ENCODE peak calls at places on chromosomes 6 and 20, in eight cellular contexts. W is cardiac muscle cell; I is epithelial cell of esophagus; E is tibial artery; S is PC-3; Q is stimulated activated CD8-positive, alpha-beta memory T cell treated with anti-CD3 and anti-CD28 coated beads, Interleukin-2, amount 100 ng/mL, for 1 hour; P is HL-60; C is A549. Y is an unnamed sample.

GRCh38 chr6:119269266-119270103 is 80.1 kb downstream of the MAN1A1 start:
- DNase-seq in Q (no peak), S (no peak), C (no peak), P (no peak), I (no peak), W (no peak), E (no peak), Y (no peak)

GRCh38 chr6:10555625-10556309 is 34.6 kb downstream of the GCNT2 start:
- DNase-seq in W (peak; percentile 78), I (peak; percentile 59), C (no peak), P (no peak), Q (no peak), E (peak; percentile 38), S (no peak), Y (peak; percentile 47)

GRCh38 chr6:77876300-77876699 is 223.5 kb downstream of the MEI4 start:
- DNase-seq in C (no peak), P (no peak), S (no peak), Q (no peak), W (no peak), E (no peak), I (peak; percentile 16), Y (no peak)

GRCh38 chr6:139370707-139371345 is 3.6 kb downstream of the CITED2 start:
- DNase-seq in W (no peak), C (no peak), S (no peak), E (no peak), Q (no peak), I (no peak), P (no peak), Y (no peak)

GRCh38 chr6:157514659-157515496 is 133.9 kb downstream of the ZDHHC14 start:
- DNase-seq in E (peak; percentile 49), C (peak; percentile 55), I (peak; percentile 50), W (no peak), P (peak; percentile 32), Q (no peak), S (peak; percentile 60), Y (no peak)

GRCh38 chr20:21503345-21503744 is 10.5 kb downstream of the NKX2-2 start:
- DNase-seq in E (no peak), Q (no peak), W (no peak), I (no peak), P (no peak), C (no peak), S (peak; percentile 11), Y (no peak)

GRCh38 chr20:3727333-3728035 is 5.0 kb upstream of the HSPA12B start:
- DNase-seq in S (peak; percentile 42), W (no peak), E (peak; percentile 66), P (no peak), I (peak; percentile 27), Q (no peak), C (no peak), Y (no peak)

GRCh38 chr20:33945391-33946079 is 48.2 kb upstream of the RALY start:
- DNase-seq in P (no peak), W (no peak), I (peak; percentile 92), C (no peak), Q (no peak), E (no peak), S (peak; percentile 58), Y (no peak)

GRCh38 chr6:152277826-152278247 is 359.3 kb downstream of the SYNE1 start:
- DNase-seq in C (no peak), W (peak; percentile 77), Q (no peak), I (no peak), P (no peak), E (no peak), S (no peak), Y (no peak)

GRCh38 chr20:44861547-44862006 is 23.9 kb upstream of the YWHAB start:
- DNase-seq in E (peak; percentile 88), I (peak; percentile 15), C (no peak), W (no peak), S (peak; percentile 45), Q (no peak), P (no peak), Y (no peak)

GRCh38 chr6:19312291-19312978 is 524.7 kb upstream of the ID4 start:
- DNase-seq in W (peak; percentile 29), P (no peak), S (no peak), I (no peak), C (no peak), Q (no peak), E (no peak), Y (no peak)

GRCh38 chr6:32838114-32838958 is at the start of gene TAP2:
- DNase-seq in S (peak; percentile 94), W (peak; percentile 94), P (peak; percentile 95), I (peak; percentile 93), Q (peak; percentile 97), C (peak; percentile 90), E (peak; percentile 95), Y (peak; percentile 93)

GRCh38 chr20:1897965-1898464 is 2.8 kb downstream of the SIRPA start:
- DNase-seq in S (no peak), I (peak; percentile 44), W (no peak), C (no peak), Q (no peak), P (peak; percentile 77), E (peak; percentile 61), Y (no peak)

GRCh38 chr6:147279423-147279822 is 75.2 kb downstream of the STXBP5 start:
- DNase-seq in S (no peak), W (no peak), E (no peak), I (no peak), C (no peak), P (no peak), Q (no peak), Y (no peak)

GRCh38 chr6:44529506-44529905 is 142.0 kb downstream of the CDC5L start:
- DNase-seq in S (no peak), W (no peak), E (no peak), Q (no peak), P (no peak), C (no peak), I (no peak), Y (no peak)